ENCODE peak calls at places on chromosome 21, in nine cellular contexts. I, A, Z, H, Q, G, M, V and O are unnamed samples.

GRCh38 chr21:39533545-39534226 is 79.1 kb upstream of the B3GALT5 start:
- DNase-seq in I (no peak), M (no peak), H (no peak), G (no peak), Q (no peak), A (no peak), V (no peak), Z (no peak), O (no peak)

GRCh38 chr21:40056031-40056430 is 188.8 kb downstream of the PCP4 start:
- DNase-seq in G (no peak), M (no peak), Z (no peak), H (no peak), A (no peak), V (no peak), I (no peak), Q (no peak), O (no peak)

GRCh38 chr21:46517361-46517760 is 58.7 kb downstream of the DIP2A start:
- DNase-seq in A (no peak), V (no peak), I (no peak), M (no peak), G (no peak), Z (peak), H (no peak), Q (peak), O (no peak)

GRCh38 chr21:28521932-28522826 is 470.5 kb downstream of the LTN1 start:
- DNase-seq in I (peak), Q (no peak), V (no peak), A (peak), H (no peak), Z (peak), M (peak), G (peak), O (no peak)

GRCh38 chr21:37914211-37914900 is 1.9 kb downstream of the KCNJ6 start:
- DNase-seq in Z (peak), H (no peak), M (no peak), V (no peak), Q (no peak), I (no peak), G (peak), A (peak), O (no peak)

GRCh38 chr21:38645282-38645681 is 147.0 kb upstream of the ERG start:
- DNase-seq in H (no peak), Q (no peak), I (peak), G (peak), V (no peak), M (peak), Z (peak), A (peak), O (no peak)

GRCh38 chr21:36980280-36981048 is 14.0 kb upstream of the HLCS start:
- DNase-seq in G (peak), A (no peak), V (no peak), M (no peak), I (no peak), Q (peak), Z (peak), H (no peak), O (no peak)

GRCh38 chr21:31482460-31482859 is 138.4 kb upstream of the TIAM1 start:
- DNase-seq in Q (no peak), A (no peak), H (no peak), I (no peak), Z (no peak), M (no peak), G (no peak), V (no peak), O (no peak)

GRCh38 chr21:31078796-31079195 is 40.5 kb upstream of the KRTAP19-8 start:
- DNase-seq in G (no peak), A (peak), Z (peak), H (no peak), M (no peak), Q (no peak), I (no peak), V (no peak), O (no peak)

GRCh38 chr21:21101911-21102310 is 103.7 kb downstream of the NCAM2 start:
- DNase-seq in I (peak), Q (no peak), H (no peak), M (no peak), G (peak), Z (peak), A (peak), V (no peak), O (no peak)

GRCh38 chr21:32819702-32820101 is 48.1 kb upstream of the PAXBP1 start:
- DNase-seq in Q (peak), Z (peak), A (peak), H (no peak), M (peak), G (peak), V (peak), I (peak), O (peak)

GRCh38 chr21:31282095-31282709 is 61.9 kb downstream of the TIAM1 start:
- DNase-seq in I (peak), A (peak), G (peak), Q (peak), H (no peak), M (peak), Z (peak), V (no peak), O (peak)

GRCh38 chr21:31623664-31624063 is 35.8 kb upstream of the SOD1 start:
- DNase-seq in G (no peak), I (no peak), A (peak), Q (no peak), M (no peak), Z (no peak), V (no peak), H (no peak), O (no peak)

GRCh38 chr21:25243809-25244208 is 363.5 kb downstream of the MRPL39 start:
- DNase-seq in M (no peak), Q (no peak), I (no peak), G (no peak), Z (no peak), V (no peak), H (no peak), A (no peak), O (no peak)

GRCh38 chr21:16116798-16117197 is 387.0 kb downstream of the USP25 start:
- DNase-seq in V (no peak), A (peak), H (peak), Q (no peak), Z (peak), G (peak), I (peak), M (no peak), O (no peak)

GRCh38 chr21:21002137-21002536 is 3.9 kb downstream of the NCAM2 start:
- DNase-seq in A (no peak), Q (no peak), G (no peak), I (no peak), V (no peak), Z (no peak), H (no peak), M (no peak), O (no peak)

GRCh38 chr21:39169906-39170305 is 13.3 kb downstream of the PSMG1 start:
- DNase-seq in I (no peak), A (no peak), Z (no peak), V (no peak), Q (no peak), M (no peak), G (no peak), H (no peak), O (no peak)

GRCh38 chr21:33185852-33186251 is 43.9 kb upstream of the IFNAR2 start:
- DNase-seq in V (no peak), G (no peak), H (no peak), M (no peak), I (no peak), A (no peak), Z (no peak), Q (no peak), O (no peak)

GRCh38 chr21:38139380-38140168 is 117.2 kb upstream of the KCNJ15 start:
- DNase-seq in I (no peak), M (no peak), Q (no peak), V (no peak), G (peak), A (peak), H (peak), Z (peak), O (no peak)

GRCh38 chr21:31538821-31539220 is 120.7 kb upstream of the SOD1 start:
- DNase-seq in G (no peak), Z (no peak), I (no peak), A (no peak), Q (no peak), M (no peak), V (no peak), H (no peak), O (no peak)

GRCh38 chr21:31008355-31008754 is 29.9 kb downstream of the KRTAP19-8 start:
- DNase-seq in M (no peak), Z (no peak), G (no peak), H (no peak), A (no peak), V (no peak), I (no peak), Q (no peak), O (no peak)

GRCh38 chr21:36111238-36111637 is 23.6 kb upstream of the CBR3 start:
- DNase-seq in A (no peak), Q (no peak), M (no peak), H (no peak), V (no peak), I (no peak), G (no peak), Z (no peak), O (no peak)

GRCh38 chr21:39676054-39676771 is 63.5 kb downstream of the B3GALT5 start:
- DNase-seq in I (no peak), M (no peak), G (peak), V (no peak), A (peak), Z (no peak), H (peak), Q (no peak), O (no peak)

GRCh38 chr21:16842716-16843115 is 670.1 kb upstream of the CXADR start:
- DNase-seq in I (no peak), Z (peak), A (no peak), V (no peak), G (peak), M (no peak), H (no peak), Q (no peak), O (no peak)

GRCh38 chr21:38798481-38798882 is 7.2 kb upstream of the ETS2 start:
- DNase-seq in V (no peak), I (no peak), H (peak), A (peak), Q (no peak), M (no peak), Z (peak), G (peak), O (no peak)

GRCh38 chr21:29091032-29091431 is 17.6 kb upstream of the CCT8 start:
- DNase-seq in Z (peak), V (no peak), M (no peak), A (peak), H (no peak), I (peak), G (peak), Q (no peak), O (no peak)

DNA sequence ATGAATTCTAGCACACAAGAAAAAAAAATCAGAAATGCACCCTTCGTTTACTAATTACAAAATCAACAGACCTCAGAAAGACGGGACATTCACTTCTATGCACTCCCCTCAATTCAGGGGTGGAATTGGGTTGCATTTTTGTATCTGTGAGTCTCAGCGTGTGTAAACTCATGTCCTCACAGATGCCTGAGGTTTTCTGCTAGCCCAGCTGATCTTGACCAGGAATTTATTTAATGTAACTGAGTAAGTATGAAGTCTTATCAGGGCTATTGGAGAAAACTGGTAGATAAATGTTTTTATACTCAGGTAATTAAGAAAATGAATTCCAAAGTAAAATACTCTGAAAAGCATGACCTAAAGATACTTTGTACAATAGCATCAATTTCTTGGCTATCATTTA is 167.7 kb downstream of the RUNX1 start:
- DNase-seq in Q (no peak), H (no peak), G (peak), A (peak), M (no peak), I (no peak), V (no peak), Z (peak), O (no peak)
- H3K4me3 ChIP-seq in Q (no peak), H (peak), G (peak), A (peak), M (peak), I (peak), V (no peak), Z (no peak), O (no peak)

GRCh38 chr21:45367402-45368351 is 37.3 kb upstream of the COL18A1 start:
- DNase-seq in I (no peak), Q (no peak), G (no peak), A (no peak), Z (no peak), H (no peak), M (no peak), V (no peak), O (no peak)

GRCh38 chr21:45371649-45372048 is 33.3 kb upstream of the COL18A1 start:
- DNase-seq in Q (no peak), I (no peak), V (no peak), H (no peak), A (peak), G (no peak), Z (peak), M (no peak), O (no peak)

GRCh38 chr21:45372732-45373355 is 32.1 kb upstream of the COL18A1 start:
- DNase-seq in G (no peak), Z (no peak), M (no peak), A (no peak), I (no peak), Q (peak), V (no peak), H (no peak), O (no peak)

GRCh38 chr21:45371092-45371491 is 33.9 kb upstream of the COL18A1 start:
- DNase-seq in Q (no peak), Z (no peak), A (no peak), G (no peak), H (no peak), M (no peak), I (no peak), V (no peak), O (no peak)

DNA sequence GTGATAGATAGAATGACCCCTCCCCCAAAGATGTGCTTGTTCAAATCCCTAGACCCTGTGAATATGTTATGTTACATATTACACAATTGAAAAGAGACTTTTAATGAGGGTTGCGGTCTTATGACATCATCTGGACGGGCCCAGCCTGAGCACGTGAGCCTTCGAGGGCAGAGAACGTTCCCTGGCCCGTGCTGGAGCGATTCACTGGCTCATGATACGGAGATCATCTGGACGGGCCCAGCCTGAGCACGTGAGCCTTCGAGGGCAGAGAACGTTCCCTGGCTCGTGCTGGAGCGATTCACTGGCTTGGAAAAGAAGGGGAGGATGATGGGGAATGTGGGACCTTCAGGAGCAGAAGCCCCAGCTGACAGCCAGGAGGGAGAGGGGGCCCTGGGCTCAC is 34.4 kb upstream of the COL18A1 start:
- DNase-seq in I (no peak), Q (peak), Z (no peak), A (no peak), M (no peak), V (peak), H (no peak), G (no peak), O (no peak)
- H3K4me3 ChIP-seq in I (no peak), Q (no peak), Z (no peak), A (no peak), M (no peak), V (no peak), H (no peak), G (no peak), O (no peak)

GRCh38 chr21:35021546-35021945 is 27.6 kb downstream of the RUNX1 start:
- DNase-seq in I (no peak), Z (no peak), A (no peak), H (no peak), V (no peak), Q (no peak), M (no peak), G (no peak), O (no peak)

GRCh38 chr21:35020902-35021301 is 28.2 kb downstream of the RUNX1 start:
- DNase-seq in V (no peak), Z (no peak), A (no peak), I (no peak), G (peak), Q (no peak), H (no peak), M (no peak), O (no peak)

GRCh38 chr21:35019631-35020032 is 29.5 kb downstream of the RUNX1 start:
- DNase-seq in I (no peak), G (no peak), V (no peak), H (peak), A (no peak), Q (no peak), Z (no peak), M (no peak), O (no peak)

GRCh38 chr21:35023396-35024070 is 25.6 kb downstream of the RUNX1 start:
- DNase-seq in A (no peak), G (no peak), M (no peak), I (no peak), Z (no peak), Q (no peak), V (no peak), H (no peak), O (no peak)

GRCh38 chr21:35020446-35020845 is 28.7 kb downstream of the RUNX1 start:
- DNase-seq in G (no peak), Q (no peak), H (no peak), A (no peak), M (no peak), I (no peak), V (no peak), Z (no peak), O (no peak)
- H3K4me3 ChIP-seq in G (no peak), Q (no peak), H (no peak), A (no peak), M (no peak), I (no peak), V (no peak), Z (no peak), O (no peak)

DNA sequence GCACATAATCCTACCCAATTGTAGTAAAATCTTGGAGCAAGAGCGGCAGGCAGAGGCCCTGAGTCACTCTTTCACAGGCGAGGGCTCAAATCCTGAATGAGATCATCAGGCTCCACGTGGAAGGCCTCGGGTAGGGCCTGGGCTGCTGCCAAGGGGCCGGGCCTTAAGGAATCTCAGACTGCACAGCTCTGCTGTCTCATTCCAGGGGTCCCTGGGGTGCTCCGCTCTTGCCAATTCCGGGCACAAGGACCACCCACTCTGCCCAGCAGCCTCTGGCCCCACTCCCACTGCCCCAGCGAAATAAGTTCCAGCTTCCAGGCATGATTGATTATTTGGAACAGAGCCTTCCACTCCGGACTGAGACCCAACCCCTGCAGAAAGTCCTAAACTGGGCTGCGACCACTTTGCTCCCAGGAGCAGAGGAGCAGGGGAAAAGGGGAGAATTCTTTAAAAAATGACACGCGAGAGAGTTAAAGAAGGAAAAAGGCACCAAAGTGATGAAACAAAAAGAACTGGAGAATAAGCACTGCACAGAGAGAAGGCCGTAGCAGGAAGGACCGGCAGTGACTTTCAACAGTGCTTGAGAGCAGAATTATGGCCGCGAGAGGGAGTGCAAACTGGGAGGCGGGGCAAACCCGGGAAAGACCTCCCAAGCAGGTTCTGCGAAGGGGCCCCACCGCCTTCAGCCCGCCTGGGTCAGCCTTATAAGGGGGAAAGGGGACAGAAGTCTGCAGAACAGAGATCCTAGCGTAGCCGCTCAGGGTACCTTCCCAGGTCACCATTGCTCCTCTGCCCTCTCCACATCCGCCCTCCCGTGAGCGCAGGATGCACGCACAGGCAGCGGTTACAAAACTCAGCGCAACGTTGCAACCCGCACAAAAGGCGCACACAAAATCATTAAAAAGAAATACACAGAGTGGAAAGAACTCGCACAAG is 2.0 kb downstream of the ADAMTS1 start:
- DNase-seq in V (peak), I (peak), Q (peak), Z (peak), G (peak), H (peak), A (peak), M (peak), O (peak)
- H3K4me3 ChIP-seq in V (peak), I (peak), Q (peak), Z (peak), G (peak), H (peak), A (peak), M (peak), O (peak)

DNA sequence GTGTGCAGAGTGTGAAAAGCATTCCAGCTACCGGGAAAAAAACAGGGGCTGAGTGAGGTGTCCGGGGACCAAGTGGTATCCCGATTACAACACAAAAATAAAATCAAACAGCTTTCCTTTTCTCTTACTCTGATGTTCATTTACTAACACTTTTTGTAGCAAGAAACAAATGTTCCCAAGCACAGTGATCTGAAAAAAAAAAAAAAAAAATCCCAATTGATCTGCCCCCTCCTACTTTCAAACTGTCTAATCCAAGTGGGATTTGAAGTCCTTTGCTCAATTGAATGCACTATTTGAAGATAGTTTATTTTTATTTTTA is 1.3 kb downstream of the BACE2 start:
- DNase-seq in G (no peak), I (no peak), H (no peak), V (no peak), Q (no peak), M (no peak), Z (no peak), A (no peak), O (no peak)
- H3K4me3 ChIP-seq in G (peak), I (peak), H (peak), V (peak), Q (peak), M (peak), Z (peak), A (peak), O (peak)

GRCh38 chr21:44263221-44263671 is 1.5 kb upstream of the DNMT3L start:
- DNase-seq in Z (no peak), G (no peak), Q (no peak), I (no peak), M (no peak), H (no peak), V (no peak), A (no peak), O (no peak)
- H3K4me3 ChIP-seq in Z (no peak), G (no peak), Q (no peak), I (no peak), M (no peak), H (no peak), V (no peak), A (no peak), O (no peak)

DNA sequence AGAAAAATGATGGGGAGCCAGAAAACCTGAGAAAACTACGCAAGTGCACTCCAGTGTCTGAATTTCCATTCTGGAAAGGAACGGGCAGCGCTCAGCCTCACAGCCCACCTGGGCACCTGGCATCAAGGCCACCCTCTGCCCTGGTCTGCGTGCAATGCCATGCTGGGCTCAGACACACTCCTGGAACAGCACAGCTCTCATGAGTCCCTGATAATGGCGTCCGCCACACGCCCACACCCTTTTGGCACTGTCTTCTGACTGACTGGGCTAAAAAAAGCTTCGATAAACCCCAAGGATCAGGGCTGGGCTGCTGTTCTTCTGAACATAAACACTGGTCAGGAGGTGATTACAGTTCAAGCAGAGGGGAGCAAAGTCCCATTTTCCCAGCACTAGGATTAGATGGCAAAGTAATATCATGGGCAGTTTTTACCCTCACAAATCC is 22.8 kb downstream of the RCAN1 start:
- DNase-seq in I (no peak), M (no peak), G (no peak), H (no peak), A (peak), Q (peak), Z (peak), V (no peak), O (peak)
- H3K4me3 ChIP-seq in I (no peak), M (no peak), G (no peak), H (no peak), A (no peak), Q (peak), Z (no peak), V (peak), O (no peak)

GRCh38 chr21:41868062-41868710 is 11.0 kb downstream of the PRDM15 start:
- DNase-seq in Q (no peak), M (no peak), G (peak), A (no peak), V (no peak), H (no peak), Z (no peak), I (peak), O (no peak)
- H3K4me3 ChIP-seq in Q (no peak), M (no peak), G (no peak), A (no peak), V (no peak), H (no peak), Z (no peak), I (peak), O (no peak)